ENCODE peak calls at places on chromosomes 16 and 17, in eight cellular contexts. U, X, H, D, B, Z, Y and R are unnamed samples.

GRCh38 chr17:44610331-44610730 is 45.9 kb upstream of the MEIOC start:
- DNase-seq in Y (no peak), B (no peak), Z (no peak), H (no peak), X (no peak), D (no peak), U (no peak), R (no peak)

GRCh38 chr16:9943121-9943520 is 239.1 kb downstream of the GRIN2A start:
- DNase-seq in U (no peak), Z (no peak), X (no peak), D (no peak), B (no peak), Y (no peak), H (no peak), R (no peak)

GRCh38 chr17:2181206-2181983 is 122.2 kb downstream of the SMG6 start:
- DNase-seq in U (no peak), Y (peak; percentile 97), Z (no peak), X (no peak), D (peak; percentile 97), H (no peak), B (peak; percentile 63), R (no peak)

GRCh38 chr16:56939801-56940200 is 7.9 kb downstream of the HERPUD1 start:
- DNase-seq in Y (no peak), H (no peak), D (no peak), B (no peak), U (no peak), Z (peak; percentile 60), X (no peak), R (no peak)

GRCh38 chr17:69516911-69517310 is 102.4 kb downstream of the MAP2K6 start:
- DNase-seq in Y (no peak), X (no peak), H (no peak), Z (no peak), B (no peak), U (no peak), D (no peak), R (no peak)

GRCh38 chr16:50279142-50279865 is 13.0 kb downstream of the ADCY7 start:
- DNase-seq in H (no peak), Y (no peak), B (peak; percentile 26), U (peak; percentile 97), Z (no peak), X (no peak), D (no peak), R (no peak)

GRCh38 chr16:85389679-85390470 is 223.2 kb upstream of the GSE1 start:
- DNase-seq in Y (no peak), X (no peak), H (no peak), D (no peak), B (no peak), U (no peak), Z (no peak), R (no peak)

GRCh38 chr17:4035081-4035680 is 70.9 kb upstream of the ATP2A3 start:
- DNase-seq in Y (no peak), X (no peak), D (no peak), B (no peak), H (no peak), U (no peak), Z (no peak), R (no peak)

GRCh38 chr17:76383645-76384221 is 676 bp upstream of the SPHK1 start:
- DNase-seq in X (peak; percentile 40), Y (peak; percentile 58), B (peak; percentile 73), U (peak; percentile 74), D (peak; percentile 60), Z (no peak), H (peak; percentile 37), R (peak; percentile 89)

GRCh38 chr16:88131966-88132365 is 180.7 kb downstream of the BANP start:
- DNase-seq in D (no peak), X (no peak), H (no peak), Y (no peak), B (no peak), U (no peak), Z (no peak), R (no peak)

GRCh38 chr16:47065766-47066688 is 77.7 kb downstream of the NETO2 start:
- DNase-seq in D (no peak), H (no peak), Y (no peak), Z (no peak), B (no peak), U (no peak), X (no peak), R (no peak)

GRCh38 chr16:13968835-13969234 is 48.9 kb downstream of the ERCC4 start:
- DNase-seq in Z (no peak), D (no peak), B (no peak), U (no peak), X (no peak), Y (no peak), H (no peak), R (no peak)

GRCh38 chr16:69761983-69762842 is at the start of gene WWP2:
- DNase-seq in X (peak; percentile 67), B (peak; percentile 82), H (peak; percentile 77), D (peak; percentile 76), Z (peak; percentile 62), U (peak; percentile 90), Y (peak; percentile 46), R (peak; percentile 63)

GRCh38 chr17:63475491-63476412 is 1.1 kb upstream of the ACE start:
- DNase-seq in H (no peak), B (no peak), Y (no peak), Z (no peak), D (no peak), X (no peak), U (no peak), R (no peak)

GRCh38 chr17:39533891-39534290 is 72.6 kb downstream of the CDK12 start:
- DNase-seq in H (peak; percentile 73), D (no peak), U (no peak), Z (no peak), Y (no peak), X (no peak), B (no peak), R (no peak)

GRCh38 chr16:66551362-66551761 is 1.0 kb upstream of the CKLF start:
- DNase-seq in Z (no peak), D (no peak), U (peak; percentile 88), H (peak; percentile 37), X (peak; percentile 46), B (peak; percentile 57), Y (no peak), R (no peak)

GRCh38 chr16:57765160-57765728 is 29.7 kb downstream of the KATNB1 start:
- DNase-seq in Y (no peak), B (no peak), X (no peak), D (no peak), H (no peak), Z (no peak), U (no peak), R (no peak)

GRCh38 chr17:48998557-48999440 is 1.6 kb downstream of the IGF2BP1 start:
- DNase-seq in X (no peak), B (peak; percentile 48), Y (no peak), Z (no peak), H (no peak), U (peak; percentile 86), D (peak; percentile 47), R (no peak)

GRCh38 chr16:57001026-57001669 is 11.8 kb downstream of the NLRC5 start:
- DNase-seq in B (no peak), Y (no peak), D (no peak), Z (no peak), X (no peak), H (no peak), U (no peak), R (peak; percentile 82)

GRCh38 chr17:954431-955164 is 25.0 kb downstream of the NXN start:
- DNase-seq in B (peak; percentile 79), Z (no peak), D (peak; percentile 56), X (no peak), U (no peak), Y (peak; percentile 37), H (no peak), R (no peak)

GRCh38 chr16:12228607-12229499 is 252.3 kb downstream of the SNX29 start:
- DNase-seq in H (peak; percentile 61), B (peak; percentile 37), X (no peak), U (peak; percentile 44), Z (no peak), D (peak; percentile 62), Y (peak; percentile 72), R (peak; percentile 21)